ENCODE peak calls at places on chromosomes 6 and 20, in ten cellular contexts. Y, Q, N, E, W, P, X, A, K and U are unnamed samples.

GRCh38 chr6:159467473-159468041 is 225.5 kb downstream of the SOD2 start:
- DNase-seq in Y (no peak), Q (no peak), N (no peak), E (no peak), W (no peak), P (no peak), X (no peak), A (no peak), K (no peak), U (no peak)

GRCh38 chr20:3595541-3595940 is 67.7 kb downstream of the GFRA4 start:
- DNase-seq in Y (no peak), Q (no peak), N (no peak), E (no peak), W (no peak), P (no peak), X (no peak), A (no peak), K (no peak), U (no peak)

GRCh38 chr20:33703498-33704137 is 16.5 kb downstream of the PXMP4 start:
- DNase-seq in Y (no peak), Q (no peak), N (no peak), E (no peak), W (no peak), P (no peak), X (no peak), A (no peak), K (no peak), U (no peak)

GRCh38 chr6:49336514-49337131 is 126.4 kb downstream of the MMUT start:
- DNase-seq in Y (no peak), Q (no peak), N (no peak), E (no peak), W (no peak), P (no peak), X (peak; percentile 50), A (no peak), K (peak; percentile 96), U (no peak)

GRCh38 chr6:4759997-4760396 is 16.2 kb upstream of the CDYL start:
- DNase-seq in Y (no peak), Q (no peak), N (no peak), E (no peak), W (no peak), P (no peak), X (no peak), A (no peak), K (no peak), U (no peak)

GRCh38 chr6:14501240-14501639 is 383.7 kb downstream of the CD83 start:
- DNase-seq in Y (no peak), Q (no peak), N (no peak), E (no peak), W (no peak), P (no peak), X (no peak), A (no peak), K (no peak), U (no peak)

GRCh38 chr6:25027221-25027916 is 91.6 kb upstream of the RIPOR2 start:
- DNase-seq in Y (peak; percentile 67), Q (no peak), N (no peak), E (peak; percentile 73), W (no peak), P (no peak), X (no peak), A (no peak), K (no peak), U (no peak)

GRCh38 chr6:4258733-4259132 is 123.4 kb upstream of the ECI2 start:
- DNase-seq in Y (no peak), Q (no peak), N (no peak), E (no peak), W (no peak), P (no peak), X (no peak), A (no peak), K (no peak), U (no peak)

GRCh38 chr6:2714359-2714895 is 36.3 kb downstream of the MYLK4 start:
- DNase-seq in Y (no peak), Q (no peak), N (peak; percentile 48), E (no peak), W (no peak), P (no peak), X (peak; percentile 96), A (no peak), K (peak; percentile 93), U (no peak)

GRCh38 chr6:79838851-79839250 is 108.5 kb downstream of the ELOVL4 start:
- DNase-seq in Y (no peak), Q (no peak), N (no peak), E (no peak), W (no peak), P (no peak), X (no peak), A (no peak), K (no peak), U (no peak)

GRCh38 chr6:111478749-111479148 is 4.3 kb downstream of the REV3L start:
- DNase-seq in Y (peak; percentile 36), Q (no peak), N (no peak), E (no peak), W (no peak), P (no peak), X (peak; percentile 76), A (no peak), K (peak; percentile 72), U (peak; percentile 37)

GRCh38 chr6:91720323-91720722 is 1133.5 kb upstream of the MAP3K7 start:
- DNase-seq in Y (no peak), Q (no peak), N (no peak), E (no peak), W (no peak), P (no peak), X (no peak), A (no peak), K (no peak), U (no peak)

GRCh38 chr6:148109732-148110131 is 232.9 kb upstream of the SASH1 start:
- DNase-seq in Y (no peak), Q (no peak), N (no peak), E (no peak), W (no peak), P (no peak), X (no peak), A (no peak), K (peak; percentile 3), U (peak; percentile 40)

GRCh38 chr20:37392441-37393195 is 46.7 kb downstream of the SRC start:
- DNase-seq in Y (no peak), Q (no peak), N (no peak), E (no peak), W (no peak), P (no peak), X (peak; percentile 26), A (peak; percentile 57), K (peak; percentile 30), U (no peak)

GRCh38 chr6:28736121-28736520 is 187.7 kb downstream of the TRIM27 start:
- DNase-seq in Y (no peak), Q (no peak), N (no peak), E (no peak), W (no peak), P (no peak), X (no peak), A (no peak), K (no peak), U (no peak)

GRCh38 chr6:45710304-45710821 is 305.3 kb downstream of the CLIC5 start:
- DNase-seq in Y (no peak), Q (no peak), N (no peak), E (peak; percentile 78), W (no peak), P (no peak), X (peak; percentile 47), A (no peak), K (peak; percentile 56), U (no peak)

GRCh38 chr6:36064770-36065396 is 37.3 kb downstream of the MAPK14 start:
- DNase-seq in Y (no peak), Q (no peak), N (no peak), E (no peak), W (no peak), P (no peak), X (no peak), A (no peak), K (no peak), U (no peak)

GRCh38 chr20:31670371-31671228 is 32.9 kb downstream of the COX4I2 start:
- DNase-seq in Y (no peak), Q (no peak), N (no peak), E (no peak), W (peak; percentile 56), P (peak; percentile 73), X (no peak), A (peak; percentile 80), K (no peak), U (peak; percentile 81)

GRCh38 chr20:40633123-40633850 is 55.7 kb downstream of the MAFB start:
- DNase-seq in Y (no peak), Q (no peak), N (no peak), E (no peak), W (no peak), P (no peak), X (no peak), A (no peak), K (no peak), U (peak; percentile 13)

GRCh38 chr6:135922170-135922569 is 70.7 kb downstream of the PDE7B start:
- DNase-seq in Y (no peak), Q (no peak), N (peak; percentile 89), E (no peak), W (no peak), P (no peak), X (peak; percentile 95), A (no peak), K (peak; percentile 98), U (no peak)

GRCh38 chr20:54069501-54069971 is 858 bp downstream of the BCAS1 start:
- DNase-seq in Y (no peak), Q (no peak), N (no peak), E (no peak), W (no peak), P (no peak), X (no peak), A (no peak), K (no peak), U (no peak)

GRCh38 chr6:109743739-109744138 is 52.6 kb downstream of the FIG4 start:
- DNase-seq in Y (no peak), Q (no peak), N (peak; percentile 5), E (no peak), W (no peak), P (no peak), X (peak; percentile 70), A (no peak), K (peak; percentile 54), U (no peak)

GRCh38 chr20:53926428-53927028 is 143.9 kb downstream of the BCAS1 start:
- DNase-seq in Y (no peak), Q (no peak), N (no peak), E (peak; percentile 19), W (no peak), P (no peak), X (peak; percentile 99), A (no peak), K (peak; percentile 97), U (no peak)